ENCODE peak calls at places on chromosomes 4 and X, in ten cellular contexts. S, T, L, E, H, W, X, M, Z and F are unnamed samples.

GRCh38 chr4:132818091-132818490 is 331.0 kb upstream of the PCDH10 start:
- DNase-seq in S (no peak), T (no peak), L (no peak), E (no peak), H (no peak), W (no peak), X (no peak), M (no peak), Z (no peak), F (no peak)

GRCh38 chrX:119186763-119187162 is 49.3 kb upstream of the PGRMC1 start:
- DNase-seq in S (no peak), T (no peak), L (no peak), E (no peak), H (no peak), W (no peak), X (no peak), M (no peak), Z (no peak), F (no peak)

GRCh38 chr4:77742054-77742453 is 77.1 kb downstream of the CNOT6L start:
- DNase-seq in S (no peak), T (no peak), L (no peak), E (no peak), H (no peak), W (no peak), X (no peak), M (no peak), Z (no peak), F (no peak)

GRCh38 chrX:133414399-133415275 is 652 bp downstream of the GPC4 start:
- DNase-seq in S (no peak), T (no peak), L (no peak), E (no peak), H (no peak), W (no peak), X (peak), M (no peak), Z (no peak), F (no peak)

GRCh38 chr4:102620697-102621497 is 119.7 kb downstream of the NFKB1 start:
- DNase-seq in S (no peak), T (peak), L (peak), E (peak), H (peak), W (no peak), X (peak), M (peak), Z (no peak), F (no peak)

GRCh38 chr4:105624530-105624929 is 72.1 kb downstream of the ARHGEF38 start:
- DNase-seq in S (no peak), T (no peak), L (no peak), E (peak), H (peak), W (no peak), X (peak), M (no peak), Z (no peak), F (no peak)

GRCh38 chr4:153466637-153467153 is 535 bp downstream of the TMEM131L start:
- DNase-seq in S (no peak), T (no peak), L (no peak), E (no peak), H (no peak), W (peak), X (no peak), M (no peak), Z (no peak), F (no peak)

GRCh38 chr4:188030401-188030800 is 34.8 kb downstream of the ZFP42 start:
- DNase-seq in S (no peak), T (no peak), L (no peak), E (no peak), H (no peak), W (no peak), X (no peak), M (no peak), Z (no peak), F (no peak)

GRCh38 chr4:181777518-181777917 is 465.7 kb upstream of the TENM3 start:
- DNase-seq in S (no peak), T (no peak), L (no peak), E (no peak), H (no peak), W (no peak), X (no peak), M (no peak), Z (no peak), F (no peak)

GRCh38 chr4:94954273-94954672 is 196.5 kb downstream of the BMPR1B start:
- DNase-seq in S (no peak), T (no peak), L (no peak), E (no peak), H (no peak), W (no peak), X (no peak), M (no peak), Z (no peak), F (no peak)

GRCh38 chr4:40301592-40301991 is 33.5 kb upstream of the CHRNA9 start:
- DNase-seq in S (no peak), T (no peak), L (no peak), E (no peak), H (no peak), W (peak), X (no peak), M (no peak), Z (peak), F (no peak)

GRCh38 chr4:8319731-8320385 is 50.3 kb downstream of the HTRA3 start:
- DNase-seq in S (no peak), T (no peak), L (no peak), E (no peak), H (no peak), W (no peak), X (peak), M (no peak), Z (no peak), F (no peak)

GRCh38 chr4:5030152-5030668 is 11.0 kb upstream of the CYTL1 start:
- DNase-seq in S (no peak), T (no peak), L (no peak), E (no peak), H (no peak), W (no peak), X (no peak), M (no peak), Z (no peak), F (no peak)

GRCh38 chr4:173181769-173182374 is 13.3 kb downstream of the GALNT7 start:
- DNase-seq in S (no peak), T (no peak), L (peak), E (peak), H (peak), W (no peak), X (peak), M (no peak), Z (no peak), F (peak)

GRCh38 chr4:89301902-89302301 is 5.7 kb downstream of the GPRIN3 start:
- DNase-seq in S (no peak), T (no peak), L (no peak), E (no peak), H (no peak), W (no peak), X (no peak), M (no peak), Z (no peak), F (no peak)

GRCh38 chrX:130801901-130802300 is 101.1 kb downstream of the ENOX2 start:
- DNase-seq in S (no peak), T (no peak), L (no peak), E (no peak), H (no peak), W (no peak), X (peak), M (no peak), Z (no peak), F (no peak)

GRCh38 chr4:16897991-16898827 is at the start of gene LDB2:
- DNase-seq in S (no peak), T (no peak), L (no peak), E (peak), H (peak), W (no peak), X (peak), M (peak), Z (no peak), F (no peak)

GRCh38 chr4:82903737-82904136 is 3.2 kb downstream of the THAP9 start:
- DNase-seq in S (no peak), T (no peak), L (no peak), E (no peak), H (no peak), W (no peak), X (no peak), M (no peak), Z (peak), F (no peak)

GRCh38 chrX:47030339-47030738 is 47.9 kb upstream of the RGN start:
- DNase-seq in S (no peak), T (peak), L (peak), E (peak), H (peak), W (no peak), X (peak), M (peak), Z (peak), F (peak)

GRCh38 chrX:150692296-150692695 is 900 bp upstream of the MTMR1 start:
- DNase-seq in S (no peak), T (no peak), L (no peak), E (no peak), H (no peak), W (no peak), X (no peak), M (no peak), Z (peak), F (no peak)

GRCh38 chrX:128975716-128976115 is 547.6 kb downstream of the SMARCA1 start:
- DNase-seq in S (no peak), T (peak), L (no peak), E (no peak), H (no peak), W (no peak), X (no peak), M (no peak), Z (peak), F (peak)

GRCh38 chr4:158624889-158625478 is 46.7 kb downstream of the C4orf46 start:
- DNase-seq in S (no peak), T (no peak), L (no peak), E (peak), H (peak), W (no peak), X (peak), M (peak), Z (peak), F (peak)

GRCh38 chr4:147482281-147482680 is 1.4 kb downstream of the EDNRA start:
- DNase-seq in S (no peak), T (no peak), L (no peak), E (no peak), H (no peak), W (no peak), X (peak), M (no peak), Z (no peak), F (no peak)

GRCh38 chrX:52280812-52281211 is 88.0 kb upstream of the XAGE2 start:
- DNase-seq in S (no peak), T (no peak), L (no peak), E (no peak), H (no peak), W (no peak), X (no peak), M (no peak), Z (no peak), F (no peak)

GRCh38 chrX:118205996-118206395 is 89.4 kb upstream of the KLHL13 start:
- DNase-seq in S (no peak), T (no peak), L (no peak), E (no peak), H (no peak), W (no peak), X (no peak), M (no peak), Z (no peak), F (no peak)

GRCh38 chrX:153446636-153446936 is 730 bp upstream of the TREX2 start:
- DNase-seq in S (no peak), T (no peak), L (no peak), E (no peak), H (no peak), W (no peak), X (no peak), M (no peak), Z (no peak), F (no peak)

GRCh38 chrX:51742586-51742985 is 656 bp upstream of the GSPT2 start:
- DNase-seq in S (no peak), T (no peak), L (no peak), E (no peak), H (no peak), W (no peak), X (no peak), M (no peak), Z (no peak), F (no peak)

GRCh38 chr4:26176621-26177121 is 144.1 kb upstream of the RBPJ start:
- DNase-seq in S (no peak), T (no peak), L (no peak), E (peak), H (no peak), W (no peak), X (peak), M (no peak), Z (no peak), F (no peak)

GRCh38 chr4:3869661-3870566 is 103.7 kb downstream of the ADRA2C start:
- DNase-seq in S (no peak), T (no peak), L (no peak), E (no peak), H (no peak), W (no peak), X (no peak), M (no peak), Z (no peak), F (no peak)

GRCh38 chr4:24855741-24856140 is 57.1 kb downstream of the CCDC149 start:
- DNase-seq in S (no peak), T (no peak), L (no peak), E (no peak), H (no peak), W (no peak), X (no peak), M (no peak), Z (no peak), F (no peak)

GRCh38 chr4:110793381-110793801 is 170.5 kb upstream of the PITX2 start:
- DNase-seq in S (no peak), T (no peak), L (no peak), E (peak), H (no peak), W (no peak), X (peak), M (no peak), Z (no peak), F (no peak)

GRCh38 chrX:28586891-28587635 is at the start of gene IL1RAPL1:
- DNase-seq in S (no peak), T (no peak), L (no peak), E (no peak), H (peak), W (no peak), X (peak), M (peak), Z (no peak), F (no peak)

GRCh38 chrX:68834371-68835103 is 5.7 kb downstream of the EFNB1 start:
- DNase-seq in S (no peak), T (no peak), L (no peak), E (no peak), H (no peak), W (no peak), X (no peak), M (no peak), Z (no peak), F (no peak)

GRCh38 chr4:156774422-156774821 is 197.2 kb downstream of the PDGFC start:
- DNase-seq in S (no peak), T (no peak), L (no peak), E (peak), H (peak), W (no peak), X (peak), M (no peak), Z (no peak), F (no peak)

GRCh38 chr4:105765690-105766407 is 57.3 kb downstream of the GSTCD start:
- DNase-seq in S (no peak), T (no peak), L (peak), E (peak), H (peak), W (no peak), X (peak), M (peak), Z (no peak), F (no peak)

GRCh38 chrX:72712094-72712755 is 1.9 kb downstream of the PHKA1 start:
- DNase-seq in S (no peak), T (no peak), L (no peak), E (no peak), H (peak), W (no peak), X (peak), M (no peak), Z (no peak), F (no peak)

GRCh38 chr4:74958881-74959280 is 26.0 kb downstream of the PARM1 start:
- DNase-seq in S (no peak), T (no peak), L (no peak), E (no peak), H (no peak), W (no peak), X (no peak), M (no peak), Z (no peak), F (no peak)

GRCh38 chr4:36737691-36738090 is 456.3 kb downstream of the DTHD1 start:
- DNase-seq in S (no peak), T (no peak), L (no peak), E (no peak), H (no peak), W (no peak), X (no peak), M (no peak), Z (no peak), F (no peak)

GRCh38 chrX:24668111-24668510 is 21.0 kb upstream of the PCYT1B start:
- DNase-seq in S (no peak), T (no peak), L (no peak), E (no peak), H (peak), W (no peak), X (peak), M (no peak), Z (no peak), F (no peak)